ENCODE peak calls at places on chromosomes 5 and 9, in six cellular contexts. One of them, this sample, is unnamed.

GRCh38 chr5:56233230-56233629 is at the start of gene ANKRD55:
- DNase-seq in HCT116: no peak
- DNase-seq in fibroblast of pulmonary artery: no peak
- DNase-seq in endothelial cell: no peak
- DNase-seq in CD8-positive, alpha-beta T cell: no peak
- DNase-seq in T-helper 1 cell: no peak
- DNase-seq in this sample: no peak

GRCh38 chr9:19104528-19105282 is 2.0 kb upstream of the HAUS6 start:
- DNase-seq in HCT116: no peak
- DNase-seq in fibroblast of pulmonary artery: no peak
- DNase-seq in endothelial cell: no peak
- DNase-seq in T-helper 1 cell: no peak
- DNase-seq in CD8-positive, alpha-beta T cell: no peak
- DNase-seq in this sample: no peak

GRCh38 chr9:137588311-137588710 is 2.0 kb downstream of the ZMYND19 start:
- DNase-seq in HCT116: no peak
- DNase-seq in CD8-positive, alpha-beta T cell: no peak
- DNase-seq in endothelial cell: no peak
- DNase-seq in fibroblast of pulmonary artery: no peak
- DNase-seq in T-helper 1 cell: no peak
- DNase-seq in this sample: no peak

GRCh38 chr5:177429248-177430045 is 3.0 kb downstream of the GRK6 start:
- DNase-seq in fibroblast of pulmonary artery: no peak
- DNase-seq in CD8-positive, alpha-beta T cell: peak
- DNase-seq in endothelial cell: no peak
- DNase-seq in T-helper 1 cell: peak
- DNase-seq in HCT116: no peak
- DNase-seq in this sample: peak

GRCh38 chr9:70814597-70814996 is 306.8 kb downstream of the TRPM3 start:
- DNase-seq in fibroblast of pulmonary artery: no peak
- DNase-seq in CD8-positive, alpha-beta T cell: no peak
- DNase-seq in HCT116: no peak
- DNase-seq in T-helper 1 cell: no peak
- DNase-seq in endothelial cell: no peak
- DNase-seq in this sample: no peak

GRCh38 chr9:114285166-114285867 is 37.6 kb upstream of the ORM1 start:
- DNase-seq in T-helper 1 cell: no peak
- DNase-seq in HCT116: no peak
- DNase-seq in endothelial cell: no peak
- DNase-seq in fibroblast of pulmonary artery: peak
- DNase-seq in CD8-positive, alpha-beta T cell: no peak
- DNase-seq in this sample: no peak

GRCh38 chr9:34559616-34560546 is 29.6 kb downstream of the CNTFR start:
- DNase-seq in HCT116: no peak
- DNase-seq in fibroblast of pulmonary artery: peak
- DNase-seq in T-helper 1 cell: no peak
- DNase-seq in CD8-positive, alpha-beta T cell: no peak
- DNase-seq in endothelial cell: no peak
- DNase-seq in this sample: no peak

GRCh38 chr5:14399054-14399657 is 182.4 kb upstream of the OTULINL start:
- DNase-seq in HCT116: peak
- DNase-seq in T-helper 1 cell: peak
- DNase-seq in CD8-positive, alpha-beta T cell: no peak
- DNase-seq in endothelial cell: peak
- DNase-seq in fibroblast of pulmonary artery: peak
- DNase-seq in this sample: peak

GRCh38 chr5:170503970-170504525 is at the start of gene KCNIP1:
- DNase-seq in fibroblast of pulmonary artery: no peak
- DNase-seq in endothelial cell: peak
- DNase-seq in CD8-positive, alpha-beta T cell: no peak
- DNase-seq in HCT116: no peak
- DNase-seq in T-helper 1 cell: no peak
- DNase-seq in this sample: no peak

GRCh38 chr5:2887401-2888348 is 136.2 kb upstream of the IRX2 start:
- DNase-seq in fibroblast of pulmonary artery: no peak
- DNase-seq in HCT116: no peak
- DNase-seq in endothelial cell: no peak
- DNase-seq in T-helper 1 cell: no peak
- DNase-seq in CD8-positive, alpha-beta T cell: peak
- DNase-seq in this sample: no peak

GRCh38 chr9:69279084-69279729 is 45.8 kb upstream of the ENTREP1 start:
- DNase-seq in CD8-positive, alpha-beta T cell: no peak
- DNase-seq in HCT116: no peak
- DNase-seq in fibroblast of pulmonary artery: no peak
- DNase-seq in endothelial cell: no peak
- DNase-seq in T-helper 1 cell: no peak
- DNase-seq in this sample: no peak

GRCh38 chr5:181215997-181216982 is 6.8 kb upstream of the TRIM41 start:
- DNase-seq in HCT116: no peak
- DNase-seq in CD8-positive, alpha-beta T cell: peak
- DNase-seq in fibroblast of pulmonary artery: no peak
- DNase-seq in endothelial cell: no peak
- DNase-seq in T-helper 1 cell: peak
- DNase-seq in this sample: peak

GRCh38 chr5:143557061-143557818 is 153.8 kb upstream of the NR3C1 start:
- DNase-seq in T-helper 1 cell: peak
- DNase-seq in endothelial cell: no peak
- DNase-seq in HCT116: no peak
- DNase-seq in CD8-positive, alpha-beta T cell: no peak
- DNase-seq in fibroblast of pulmonary artery: peak
- DNase-seq in this sample: no peak

GRCh38 chr5:130773813-130774212 is 391.2 kb downstream of the HINT1 start:
- DNase-seq in T-helper 1 cell: no peak
- DNase-seq in HCT116: peak
- DNase-seq in endothelial cell: no peak
- DNase-seq in fibroblast of pulmonary artery: no peak
- DNase-seq in CD8-positive, alpha-beta T cell: no peak
- DNase-seq in this sample: no peak

GRCh38 chr9:113381909-113382411 is 5.2 kb upstream of the HDHD3 start:
- DNase-seq in endothelial cell: no peak
- DNase-seq in T-helper 1 cell: no peak
- DNase-seq in fibroblast of pulmonary artery: no peak
- DNase-seq in CD8-positive, alpha-beta T cell: no peak
- DNase-seq in HCT116: no peak
- DNase-seq in this sample: no peak

GRCh38 chr9:97848582-97849237 is 4.3 kb upstream of the FOXE1 start:
- DNase-seq in CD8-positive, alpha-beta T cell: no peak
- DNase-seq in endothelial cell: no peak
- DNase-seq in HCT116: no peak
- DNase-seq in T-helper 1 cell: peak
- DNase-seq in fibroblast of pulmonary artery: no peak
- DNase-seq in this sample: no peak

GRCh38 chr9:15642369-15642962 is 89.6 kb downstream of the CCDC171 start:
- DNase-seq in T-helper 1 cell: peak
- DNase-seq in CD8-positive, alpha-beta T cell: no peak
- DNase-seq in endothelial cell: no peak
- DNase-seq in fibroblast of pulmonary artery: peak
- DNase-seq in HCT116: peak
- DNase-seq in this sample: peak

GRCh38 chr9:132672413-132672690 is 2.1 kb downstream of the GTF3C4 start:
- DNase-seq in fibroblast of pulmonary artery: no peak
- DNase-seq in CD8-positive, alpha-beta T cell: no peak
- DNase-seq in T-helper 1 cell: no peak
- DNase-seq in endothelial cell: no peak
- DNase-seq in HCT116: no peak
- DNase-seq in this sample: no peak

GRCh38 chr5:9431496-9432258 is 114.2 kb downstream of the SEMA5A start:
- DNase-seq in endothelial cell: no peak
- DNase-seq in HCT116: no peak
- DNase-seq in T-helper 1 cell: no peak
- DNase-seq in fibroblast of pulmonary artery: peak
- DNase-seq in CD8-positive, alpha-beta T cell: no peak
- DNase-seq in this sample: peak

GRCh38 chr5:34013547-34013946 is 5.7 kb upstream of the AMACR start:
- DNase-seq in CD8-positive, alpha-beta T cell: no peak
- DNase-seq in fibroblast of pulmonary artery: no peak
- DNase-seq in endothelial cell: no peak
- DNase-seq in T-helper 1 cell: no peak
- DNase-seq in HCT116: no peak
- DNase-seq in this sample: no peak

GRCh38 chr9:84652496-84653081 is 16.9 kb upstream of the NTRK2 start:
- DNase-seq in CD8-positive, alpha-beta T cell: no peak
- DNase-seq in T-helper 1 cell: no peak
- DNase-seq in endothelial cell: no peak
- DNase-seq in HCT116: no peak
- DNase-seq in fibroblast of pulmonary artery: no peak
- DNase-seq in this sample: peak

GRCh38 chr5:171418316-171418981 is 998 bp upstream of the FGF18 start:
- DNase-seq in fibroblast of pulmonary artery: peak
- DNase-seq in CD8-positive, alpha-beta T cell: peak
- DNase-seq in HCT116: peak
- DNase-seq in T-helper 1 cell: peak
- DNase-seq in endothelial cell: peak
- DNase-seq in this sample: peak

GRCh38 chr9:89978185-89978584 is 373.4 kb downstream of the GADD45G start:
- DNase-seq in endothelial cell: no peak
- DNase-seq in fibroblast of pulmonary artery: no peak
- DNase-seq in HCT116: peak
- DNase-seq in T-helper 1 cell: no peak
- DNase-seq in CD8-positive, alpha-beta T cell: no peak
- DNase-seq in this sample: no peak

GRCh38 chr9:70049236-70049635 is 5.6 kb downstream of the MAMDC2 start:
- DNase-seq in fibroblast of pulmonary artery: peak
- DNase-seq in HCT116: no peak
- DNase-seq in endothelial cell: no peak
- DNase-seq in T-helper 1 cell: no peak
- DNase-seq in CD8-positive, alpha-beta T cell: no peak
- DNase-seq in this sample: peak

GRCh38 chr9:92964981-92965758 is 17.8 kb downstream of the FGD3 start:
- DNase-seq in fibroblast of pulmonary artery: no peak
- DNase-seq in T-helper 1 cell: peak
- DNase-seq in endothelial cell: no peak
- DNase-seq in CD8-positive, alpha-beta T cell: peak
- DNase-seq in HCT116: no peak
- DNase-seq in this sample: no peak

GRCh38 chr5:65102826-65103673 is 334.3 kb downstream of the CWC27 start:
- DNase-seq in T-helper 1 cell: peak
- DNase-seq in HCT116: no peak
- DNase-seq in CD8-positive, alpha-beta T cell: peak
- DNase-seq in fibroblast of pulmonary artery: peak
- DNase-seq in endothelial cell: peak
- DNase-seq in this sample: peak